ENCODE peak calls at places on chromosomes 1 and 21, in six cellular contexts. L is GM12878, E is endothelial cell of umbilical vein, Z is K562, S is A549, T is HepG2. U is an unnamed sample.

GRCh38 chr1:47893412-47893811 is 103.8 kb downstream of the TRABD2B start:
- DNase-seq in L (no peak), E (no peak), Z (no peak), S (no peak), T (no peak), U (no peak)

GRCh38 chr21:45372732-45373355 is 32.1 kb upstream of the COL18A1 start:
- DNase-seq in L (no peak), E (no peak), Z (no peak), S (no peak), T (no peak), U (no peak)

GRCh38 chr1:94731891-94732290 is 88.3 kb upstream of the SLC44A3 start:
- DNase-seq in L (no peak), E (no peak), Z (no peak), S (no peak), T (no peak), U (no peak)

GRCh38 chr1:25529518-25530347 is 13.7 kb upstream of the LDLRAP1 start:
- DNase-seq in L (no peak), E (no peak), Z (no peak), S (no peak), T (no peak), U (peak; percentile 48)

GRCh38 chr1:241738284-241738683 is 86.2 kb downstream of the WDR64 start:
- DNase-seq in L (no peak), E (no peak), Z (no peak), S (no peak), T (no peak), U (no peak)

GRCh38 chr1:178510155-178510554 is 2.8 kb upstream of the TEX35 start:
- DNase-seq in L (no peak), E (no peak), Z (no peak), S (no peak), T (no peak), U (no peak)

GRCh38 chr1:27589841-27590426 is 14.0 kb downstream of the AHDC1 start:
- DNase-seq in L (no peak), E (peak; percentile 47), Z (no peak), S (peak; percentile 49), T (no peak), U (no peak)

GRCh38 chr1:1167416-1168155 is 6.1 kb upstream of the TTLL10 start:
- DNase-seq in L (no peak), E (no peak), Z (no peak), S (no peak), T (no peak), U (no peak)

GRCh38 chr1:10730985-10731384 is 65.5 kb downstream of the CASZ1 start:
- DNase-seq in L (no peak), E (peak; percentile 21), Z (no peak), S (peak; percentile 86), T (peak; percentile 78), U (no peak)

GRCh38 chr1:86866665-86867064 is 47.3 kb downstream of the SELENOF start:
- DNase-seq in L (no peak), E (no peak), Z (no peak), S (peak; percentile 6), T (no peak), U (peak; percentile 5)

GRCh38 chr1:2228684-2229031 is 539 bp downstream of the SKI start:
- DNase-seq in L (no peak), E (no peak), Z (peak; percentile 63), S (peak; percentile 23), T (no peak), U (peak; percentile 56)

GRCh38 chr1:61141288-61142044 is 59.1 kb downstream of the NFIA start:
- DNase-seq in L (no peak), E (peak; percentile 86), Z (peak; percentile 47), S (peak; percentile 72), T (peak; percentile 27), U (peak; percentile 29)

GRCh38 chr1:51236548-51237312 is 657 bp downstream of the RNF11 start:
- DNase-seq in L (no peak), E (peak; percentile 69), Z (peak; percentile 56), S (no peak), T (no peak), U (peak; percentile 50)

GRCh38 chr21:36065497-36066036 is 4.3 kb upstream of the CBR1 start:
- DNase-seq in L (no peak), E (peak; percentile 78), Z (peak; percentile 64), S (no peak), T (peak; percentile 72), U (peak; percentile 54)

GRCh38 chr1:214520544-214521165 is 30.7 kb downstream of the PTPN14 start:
- DNase-seq in L (no peak), E (no peak), Z (no peak), S (no peak), T (no peak), U (no peak)

GRCh38 chr1:173191011-173191410 is 16.1 kb downstream of the TNFSF4 start:
- DNase-seq in L (no peak), E (peak; percentile 72), Z (no peak), S (peak; percentile 13), T (no peak), U (no peak)

GRCh38 chr21:27275294-27275927 is 308.5 kb upstream of the ADAMTS5 start:
- DNase-seq in L (no peak), E (no peak), Z (no peak), S (no peak), T (no peak), U (peak; percentile 80)

GRCh38 chr1:5740865-5741860 is 251.1 kb downstream of the NPHP4 start:
- DNase-seq in L (no peak), E (no peak), Z (no peak), S (no peak), T (no peak), U (peak; percentile 34)

GRCh38 chr1:170001266-170001665 is 73.2 kb downstream of the KIFAP3 start:
- DNase-seq in L (no peak), E (no peak), Z (no peak), S (no peak), T (no peak), U (no peak)

GRCh38 chr1:25799758-25800537 is at the start of gene SELENON:
- DNase-seq in L (no peak), E (peak; percentile 51), Z (peak; percentile 51), S (no peak), T (peak; percentile 20), U (peak; percentile 73)

GRCh38 chr1:110068646-110069301 is 1.7 kb downstream of the ALX3 start:
- DNase-seq in L (no peak), E (peak; percentile 18), Z (no peak), S (no peak), T (no peak), U (no peak)

GRCh38 chr1:110069302-110070281 is 880 bp downstream of the ALX3 start:
- DNase-seq in L (no peak), E (no peak), Z (no peak), S (no peak), T (no peak), U (no peak)

GRCh38 chr1:110067957-110068645 is 2.4 kb downstream of the ALX3 start:
- DNase-seq in L (no peak), E (peak; percentile 16), Z (no peak), S (no peak), T (no peak), U (no peak)

GRCh38 chr1:110065841-110066240 is 4.6 kb downstream of the ALX3 start:
- DNase-seq in L (no peak), E (no peak), Z (no peak), S (no peak), T (no peak), U (no peak)

DNA sequence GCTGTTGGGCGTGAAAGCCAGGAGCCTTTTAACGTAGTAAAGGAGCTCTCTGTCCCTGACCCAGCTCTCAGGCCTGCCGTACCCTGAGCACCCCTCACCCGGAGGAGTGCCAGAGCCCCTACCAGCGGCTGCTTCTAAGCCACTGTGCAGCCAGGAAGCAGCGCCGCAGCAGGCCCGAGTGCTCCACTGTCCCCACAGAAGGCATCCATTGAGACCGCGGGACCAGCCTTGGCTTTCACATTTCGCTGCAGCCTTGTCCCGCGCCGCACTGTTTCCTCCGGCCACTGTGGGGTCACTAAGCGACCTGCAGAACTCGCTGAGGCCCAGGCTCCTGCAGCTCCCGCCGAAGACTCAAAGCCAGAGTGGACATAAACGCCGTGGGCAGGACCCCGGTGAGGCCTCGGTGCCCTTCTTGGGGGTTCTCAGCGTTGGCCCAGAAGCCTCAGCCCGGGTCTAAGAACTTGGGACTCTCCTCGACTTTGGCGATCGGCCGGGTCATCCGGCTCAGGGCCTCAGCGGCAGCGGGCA is 3.0 kb downstream of the ALX3 start:
- DNase-seq in L (no peak), E (no peak), Z (no peak), S (no peak), T (no peak), U (no peak)
- TF ChIP-seq CTCF in L (no peak), E (no peak), Z (no peak), S (no peak), T (no peak), U (no peak)

DNA sequence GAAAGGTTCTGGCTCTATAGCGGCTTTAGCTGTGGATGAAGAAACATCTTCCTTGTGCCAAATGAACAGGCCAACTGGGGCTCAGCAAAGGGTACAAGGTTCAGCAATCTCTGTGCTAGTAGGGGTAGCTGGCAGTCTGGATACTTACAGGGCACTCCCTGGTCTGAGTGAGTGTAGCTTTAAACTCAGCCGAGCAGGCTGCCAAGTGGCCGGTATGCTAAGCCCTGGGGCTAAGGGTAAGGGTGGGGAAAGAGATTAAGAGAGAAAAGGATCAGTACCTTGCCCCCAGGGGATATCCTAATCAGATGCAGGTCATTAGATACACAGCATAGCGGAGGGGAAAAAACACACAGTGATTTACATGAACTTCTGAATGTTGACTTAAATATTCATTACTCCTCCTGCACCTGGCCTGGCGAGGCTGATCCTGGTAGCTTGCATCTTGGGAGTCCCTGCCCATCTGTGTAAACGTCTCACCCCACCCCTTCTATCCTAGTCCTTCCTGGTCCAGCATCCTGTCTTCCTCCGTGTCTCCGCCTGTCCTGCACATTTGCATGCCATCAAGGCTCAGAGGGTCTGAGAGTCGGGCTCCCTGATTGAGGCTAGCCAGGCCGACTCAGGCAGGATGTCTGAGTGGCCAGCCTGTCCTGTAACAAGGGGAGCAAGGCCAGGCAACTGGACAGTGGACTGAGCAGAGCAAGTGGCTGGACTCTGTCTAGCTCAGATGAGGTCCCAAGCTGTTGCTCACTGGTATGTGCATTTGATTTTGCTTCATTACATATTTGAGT is 39.5 kb upstream of the CNTN2 start:
- DNase-seq in L (no peak), E (no peak), Z (no peak), S (no peak), T (no peak), U (no peak)
- TF ChIP-seq MYC in L (no peak), E (no peak), Z (no peak), S (no peak), T (no peak), U (no peak)

GRCh38 chr1:75130865-75131592 is 3.2 kb upstream of the LHX8 start:
- DNase-seq in L (no peak), E (no peak), Z (no peak), S (no peak), T (no peak), U (no peak)

GRCh38 chr1:75127916-75128717 is 6.1 kb upstream of the LHX8 start:
- DNase-seq in L (no peak), E (no peak), Z (no peak), S (no peak), T (no peak), U (no peak)

GRCh38 chr1:75129660-75130311 is 4.4 kb upstream of the LHX8 start:
- DNase-seq in L (no peak), E (no peak), Z (no peak), S (no peak), T (no peak), U (no peak)

GRCh38 chr1:75131593-75132420 is 2.4 kb upstream of the LHX8 start:
- DNase-seq in L (no peak), E (no peak), Z (no peak), S (no peak), T (no peak), U (no peak)

GRCh38 chr1:75130312-75130677 is 3.9 kb upstream of the LHX8 start:
- DNase-seq in L (no peak), E (no peak), Z (no peak), S (no peak), T (no peak), U (no peak)
- TF ChIP-seq POLR2A in L (no peak), E (no peak), Z (no peak), S (no peak), T (no peak), U (no peak)

GRCh38 chr1:190344454-190344853 is 133.2 kb downstream of the BRINP3 start:
- DNase-seq in L (no peak), E (no peak), Z (no peak), S (no peak), T (no peak), U (no peak)
- TF ChIP-seq CTCF in L (no peak), E (no peak), Z (no peak), S (no peak), T (no peak), U (no peak)

U was measured in NB4.